ENCODE peak calls at places on chromosome 3, in five cellular contexts. V is naive thymus-derived CD4-positive, alpha-beta T cell; Y is heart right ventricle; M is mammary epithelial cell; P is IMR-90. H is an unnamed sample. For H3K27me3, the result is how much of the 10 kb centered on the place peaks cover.

GRCh38 chr3:8576841-8577553 is 67.6 kb downstream of the SSUH2 start:
- DNase-seq in Y (no peak), M (no peak), V (no peak), P (peak), H (no peak)

GRCh38 chr3:99483841-99484240 is 154.6 kb upstream of the COL8A1 start:
- DNase-seq in M (no peak), Y (no peak), P (no peak), V (no peak), H (no peak)

GRCh38 chr3:38404286-38404685 is 49.4 kb upstream of the ACVR2B start:
- DNase-seq in P (peak), V (no peak), Y (no peak), M (peak), H (no peak)

GRCh38 chr3:152390647-152391046 is 121.9 kb downstream of the MBNL1 start:
- DNase-seq in M (no peak), P (no peak), V (no peak), Y (no peak), H (no peak)

GRCh38 chr3:127762787-127763105 is 59.6 kb downstream of the MGLL start:
- DNase-seq in P (no peak), V (no peak), M (no peak), Y (no peak), H (no peak)

GRCh38 chr3:169344465-169344864 is 319.0 kb downstream of the MECOM start:
- DNase-seq in M (peak), Y (no peak), V (no peak), P (peak), H (no peak)

GRCh38 chr3:76873509-76874242 is 166.2 kb upstream of the ROBO2 start:
- DNase-seq in V (no peak), Y (no peak), M (no peak), P (no peak), H (no peak)

GRCh38 chr3:165895919-165896318 is 58.7 kb upstream of the BCHE start:
- DNase-seq in Y (no peak), M (no peak), P (no peak), V (no peak), H (no peak)

GRCh38 chr3:46866720-46867549 is 3.7 kb upstream of the MYL3 start:
- DNase-seq in V (peak), P (peak), Y (peak), M (peak), H (no peak)

GRCh38 chr3:107816082-107816481 is 274.7 kb downstream of the CD47 start:
- DNase-seq in P (no peak), M (peak), Y (no peak), V (no peak), H (no peak)

GRCh38 chr3:171874879-171875278 is 31.7 kb downstream of the TMEM212 start:
- DNase-seq in P (no peak), V (no peak), Y (no peak), M (no peak), H (no peak)

GRCh38 chr3:47000198-47000815 is 20.8 kb downstream of the NBEAL2 start:
- DNase-seq in V (no peak), Y (no peak), P (peak), M (peak), H (no peak)

GRCh38 chr3:194750409-194750808 is 64.7 kb downstream of the FAM43A start:
- DNase-seq in V (no peak), Y (no peak), P (no peak), M (no peak), H (no peak)

GRCh38 chr3:150741497-150742140 is 21.4 kb downstream of the SIAH2 start:
- DNase-seq in M (no peak), V (no peak), Y (no peak), P (no peak), H (no peak)

GRCh38 chr3:12916159-12916558 is 74.8 kb upstream of the RPL32 start:
- DNase-seq in P (no peak), V (peak), M (no peak), Y (no peak), H (no peak)

GRCh38 chr3:97736928-97737327 is 27.6 kb upstream of the ARL6 start:
- DNase-seq in P (no peak), Y (no peak), M (no peak), V (no peak), H (no peak)

GRCh38 chr3:143538577-143538981 is 309.7 kb downstream of the SLC9A9 start:
- DNase-seq in P (peak), V (no peak), Y (no peak), M (peak), H (no peak)

GRCh38 chr3:58528629-58529028 is 8.4 kb downstream of the ACOX2 start:
- DNase-seq in Y (peak), M (peak), V (no peak), P (peak), H (no peak)

GRCh38 chr3:158617982-158618875 is 26.1 kb upstream of the GFM1 start:
- DNase-seq in M (no peak), V (no peak), Y (no peak), P (no peak), H (no peak)

GRCh38 chr3:12351145-12351544 is 62.3 kb downstream of the PPARG start:
- DNase-seq in V (no peak), M (no peak), P (no peak), Y (no peak), H (no peak)

GRCh38 chr3:111737712-111738097 is 121.4 kb upstream of the PHLDB2 start:
- DNase-seq in M (peak), Y (no peak), V (no peak), P (peak), H (no peak)

GRCh38 chr3:78919021-78919755 is 848.6 kb downstream of the ROBO1 start:
- DNase-seq in P (peak), M (peak), Y (no peak), V (no peak), H (no peak)

GRCh38 chr3:47874438-47874837 is 71.5 kb downstream of the DHX30 start:
- DNase-seq in Y (no peak), P (no peak), V (no peak), M (no peak), H (no peak)

GRCh38 chr3:85159376-85159775 is 200.6 kb downstream of the CADM2 start:
- DNase-seq in V (no peak), M (peak), P (no peak), Y (no peak), H (no peak)

GRCh38 chr3:149273096-149273751 is 51.6 kb upstream of the CP start:
- DNase-seq in M (peak), V (peak), Y (no peak), P (peak), H (peak)

GRCh38 chr3:114686624-114687023 is 392.8 kb downstream of the TIGIT start:
- DNase-seq in V (no peak), P (no peak), Y (no peak), M (no peak), H (no peak)

GRCh38 chr3:44969170-44969569 is 6.8 kb downstream of the ZDHHC3 start:
- DNase-seq in V (peak), M (no peak), Y (no peak), P (no peak), H (no peak)

GRCh38 chr3:23546186-23546585 is 259.6 kb upstream of the UBE2E1 start:
- DNase-seq in V (no peak), Y (no peak), P (no peak), M (no peak), H (no peak)

GRCh38 chr3:172369590-172370259 is 78.5 kb downstream of the GHSR start:
- DNase-seq in V (no peak), M (no peak), P (no peak), Y (no peak), H (no peak)

GRCh38 chr3:187950671-187951070 is 203.3 kb upstream of the LPP start:
- DNase-seq in P (no peak), V (no peak), Y (no peak), M (no peak), H (no peak)
- H3K27me3 ChIP-seq in P (under half), V (under half), Y (under half), M (under half), H (under half)

DNA sequence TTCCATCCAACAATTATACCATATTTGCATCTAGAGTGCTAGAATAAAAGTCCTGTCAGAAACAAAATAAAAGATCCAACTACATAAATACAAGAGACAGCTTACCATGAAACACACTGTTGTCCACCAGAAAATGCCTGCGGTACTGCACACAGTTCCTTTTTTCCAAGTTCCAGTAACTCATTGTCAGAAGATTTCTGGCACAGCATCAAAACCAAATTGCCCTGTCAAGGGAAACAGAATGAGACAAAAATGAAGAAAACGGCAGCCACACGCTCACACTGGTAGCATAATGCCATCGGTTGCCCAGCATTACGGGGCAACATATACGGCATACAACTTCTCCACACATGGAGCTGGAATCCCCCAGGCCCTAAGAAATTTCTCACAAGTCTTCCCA is 40.8 kb downstream of the PLCH1 start:
- DNase-seq in Y (no peak), V (no peak), M (no peak), P (no peak), H (no peak)
- H3K27me3 ChIP-seq in Y (under half), V (under half), M (under half), P (under half), H (under half)

GRCh38 chr3:71759401-71759800 is 5.7 kb downstream of the GPR27 start:
- DNase-seq in P (no peak), V (no peak), Y (no peak), M (no peak), H (no peak)

GRCh38 chr3:71752911-71753715 is 542 bp upstream of the GPR27 start:
- DNase-seq in M (no peak), Y (no peak), P (no peak), V (peak), H (no peak)

GRCh38 chr3:71754610-71755253 is 1.1 kb downstream of the GPR27 start:
- DNase-seq in Y (no peak), V (no peak), P (no peak), M (no peak), H (no peak)

GRCh38 chr3:71751602-71752001 is 2.1 kb upstream of the GPR27 start:
- DNase-seq in P (no peak), M (no peak), V (no peak), Y (no peak), H (no peak)

DNA sequence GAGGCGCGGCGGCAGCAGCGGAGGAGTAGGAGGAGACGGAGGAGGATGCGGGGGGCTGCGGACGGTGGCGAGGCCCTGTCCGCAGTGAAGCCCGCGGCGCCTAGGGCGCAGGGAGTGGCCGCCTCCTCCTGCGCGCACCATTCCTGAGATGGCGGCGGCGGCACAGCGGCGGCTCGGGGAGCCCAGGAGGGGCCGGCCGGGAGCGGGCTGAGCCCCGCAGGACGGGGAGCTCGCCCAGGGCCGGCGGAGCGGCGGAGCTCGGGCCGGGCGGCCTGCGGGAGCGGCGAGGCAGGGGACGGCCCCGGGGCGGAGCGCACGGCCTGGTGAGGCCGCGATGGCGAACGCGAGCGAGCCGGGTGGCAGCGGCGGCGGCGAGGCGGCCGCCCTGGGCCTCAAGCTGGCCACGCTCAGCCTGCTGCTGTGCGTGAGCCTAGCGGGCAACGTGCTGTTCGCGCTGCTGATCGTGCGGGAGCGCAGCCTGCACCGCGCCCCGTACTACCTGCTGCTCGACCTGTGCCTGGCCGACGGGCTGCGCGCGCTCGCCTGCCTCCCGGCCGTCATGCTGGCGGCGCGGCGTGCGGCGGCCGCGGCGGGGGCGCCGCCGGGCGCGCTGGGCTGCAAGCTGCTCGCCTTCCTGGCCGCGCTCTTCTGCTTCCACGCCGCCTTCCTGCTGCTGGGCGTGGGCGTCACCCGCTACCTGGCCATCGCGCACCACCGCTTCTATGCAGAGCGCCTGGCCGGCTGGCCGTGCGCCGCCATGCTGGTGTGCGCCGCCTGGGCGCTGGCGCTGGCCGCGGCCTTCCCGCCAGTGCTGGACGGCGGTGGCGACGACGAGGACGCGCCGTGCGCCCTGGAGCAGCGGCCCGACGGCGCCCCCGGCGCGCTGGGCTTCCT is at the start of gene GPR27:
- DNase-seq in M (peak), V (peak), Y (peak), P (peak), H (peak)
- H3K27me3 ChIP-seq in M (under half), V (under half), Y (half or more), P (half or more), H (under half)

DNA sequence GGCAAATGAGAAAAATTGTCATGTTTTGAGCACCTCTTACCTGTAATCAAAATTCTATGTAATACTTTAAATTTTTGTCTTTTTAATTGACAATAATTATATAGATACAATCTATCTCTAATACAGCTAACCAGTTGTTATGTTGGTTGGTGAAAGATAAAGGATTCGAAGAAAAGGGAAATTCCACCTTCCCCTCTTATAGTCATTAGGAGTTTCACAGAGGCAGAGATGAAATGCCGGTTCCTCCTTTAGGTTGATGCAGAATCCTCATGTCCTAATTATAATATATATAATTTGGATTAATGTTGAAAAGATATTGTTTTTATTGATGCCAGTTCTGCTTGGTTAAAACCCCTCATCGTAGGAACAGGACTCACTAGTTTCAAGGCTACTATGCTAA is 67.1 kb downstream of the LRCH3 start:
- DNase-seq in P (no peak), V (no peak), M (no peak), Y (no peak), H (no peak)
- H3K27me3 ChIP-seq in P (under half), V (under half), M (under half), Y (under half), H (under half)

DNA sequence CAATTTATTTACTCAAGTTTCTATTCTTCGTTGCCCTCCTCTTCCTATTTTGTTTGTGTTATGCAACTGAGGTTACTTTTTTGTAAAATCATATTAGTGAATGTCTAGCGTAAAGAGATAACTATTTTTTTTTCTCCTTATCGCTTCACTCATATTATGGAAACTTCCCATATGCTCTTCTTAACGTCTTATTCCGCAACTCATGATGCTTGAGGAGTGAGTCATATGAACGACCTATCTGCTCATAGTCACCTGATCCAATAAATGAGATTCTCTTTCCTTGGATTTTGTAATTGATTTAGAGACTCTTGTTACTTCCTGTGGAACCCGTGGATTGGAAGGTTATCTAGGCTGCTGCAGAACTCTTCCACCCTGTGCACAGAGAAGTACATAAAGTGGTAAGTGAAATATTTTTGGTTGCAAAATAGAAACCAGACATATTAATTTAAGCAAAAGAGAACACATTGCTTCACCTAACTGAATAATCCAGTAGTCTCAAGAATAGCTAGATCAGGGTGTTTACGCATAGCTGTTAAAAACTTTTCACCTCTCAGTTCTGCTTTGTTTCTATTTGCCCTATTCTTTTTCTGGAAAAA is 719.3 kb upstream of the SGO1 start:
- DNase-seq in M (peak), P (no peak), Y (no peak), V (no peak), H (no peak)
- H3K27me3 ChIP-seq in M (under half), P (under half), Y (under half), V (under half), H (under half)

DNA sequence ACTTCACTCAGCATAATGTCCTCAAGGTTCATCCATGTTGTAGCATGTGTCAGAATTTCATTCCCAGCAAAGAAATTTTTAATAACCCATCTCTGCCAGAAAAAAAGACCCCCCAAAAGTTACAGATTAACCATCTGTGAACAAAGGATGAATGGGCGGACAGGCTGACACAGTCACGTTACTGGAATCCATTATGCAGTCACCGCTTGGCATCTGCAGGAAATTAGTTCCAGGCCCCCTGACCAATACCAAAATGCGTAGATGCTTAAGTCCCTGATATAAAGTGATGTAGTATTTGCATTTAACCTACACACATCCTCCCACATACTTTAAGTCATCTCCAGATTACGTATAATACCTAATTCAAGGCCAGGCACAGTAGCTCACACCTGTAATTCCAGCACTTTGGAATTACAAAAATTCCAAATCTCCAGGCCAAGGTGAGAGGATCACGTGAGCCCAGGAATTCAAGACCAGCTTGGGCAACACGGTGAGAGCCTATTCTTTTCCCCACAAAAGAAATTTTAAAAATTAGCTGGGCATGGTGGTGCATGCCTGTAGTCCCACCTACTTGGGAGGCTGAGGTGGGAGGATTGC is 1.5 kb upstream of the SLC12A8 start:
- DNase-seq in V (no peak), Y (no peak), M (no peak), P (peak), H (no peak)
- H3K27me3 ChIP-seq in V (under half), Y (under half), M (under half), P (under half), H (under half)

GRCh38 chr3:11001020-11001657 is 8.6 kb downstream of the SLC6A1 start:
- DNase-seq in Y (no peak), M (no peak), V (no peak), P (no peak), H (no peak)

GRCh38 chr3:10998542-10998941 is 6.0 kb downstream of the SLC6A1 start:
- DNase-seq in Y (no peak), P (no peak), M (no peak), V (no peak), H (no peak)

GRCh38 chr3:11001658-11002021 is 9.1 kb downstream of the SLC6A1 start:
- DNase-seq in Y (no peak), P (no peak), M (no peak), V (no peak), H (no peak)

GRCh38 chr3:11000528-11000927 is 8.0 kb downstream of the SLC6A1 start:
- DNase-seq in V (no peak), M (no peak), P (no peak), Y (no peak), H (no peak)

GRCh38 chr3:10999516-10999915 is 7.0 kb downstream of the SLC6A1 start:
- DNase-seq in V (no peak), P (no peak), M (no peak), Y (no peak), H (no peak)
- H3K27me3 ChIP-seq in V (under half), P (half or more), M (under half), Y (half or more), H (under half)

DNA sequence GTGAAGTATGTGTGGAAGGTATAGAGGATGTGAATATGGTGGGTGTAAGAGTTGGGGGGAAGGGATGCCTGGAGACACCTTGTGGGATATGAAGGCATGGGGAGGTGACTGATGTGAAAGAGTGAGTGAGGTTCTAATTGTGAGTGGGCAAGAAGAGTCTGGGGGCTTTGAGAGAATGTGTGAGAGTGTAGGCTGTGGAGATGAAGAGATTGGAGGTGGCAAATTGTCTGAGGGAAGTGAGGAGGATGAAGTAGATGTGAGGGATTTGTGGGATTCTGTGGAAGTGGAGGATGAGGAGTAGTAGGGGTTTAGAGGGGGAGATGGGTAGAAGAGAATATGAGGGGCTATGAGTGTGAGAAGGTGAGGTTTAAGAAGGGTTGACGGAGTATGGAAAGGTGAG is 41.6 kb downstream of the ZIC4 start:
- DNase-seq in P (no peak), M (no peak), V (no peak), Y (no peak), H (no peak)
- H3K27me3 ChIP-seq in P (half or more), M (under half), V (under half), Y (half or more), H (under half)

H was measured in GM06990.